ENCODE peak calls at places on chromosomes 16 and 17, in ten cellular contexts. One of them, this sample, is unnamed.

GRCh38 chr17:4276514-4276913 is 12.7 kb upstream of the ANKFY1 start:
- DNase-seq in endothelial cell: no peak
- DNase-seq in renal cortical epithelial cell: peak
- DNase-seq in NCI-H1105: no peak
- DNase-seq in NCI-H187 treated with DMSO at 0.1 percent for 48 hours: no peak
- DNase-seq in breast epithelium: no peak
- DNase-seq in G401: no peak
- DNase-seq in retinal pigment epithelial cell: no peak
- DNase-seq in HT1080: no peak
- DNase-seq in HAP-1: no peak
- DNase-seq in this sample: no peak

GRCh38 chr16:54582631-54583250 is 296.2 kb upstream of the IRX3 start:
- DNase-seq in renal cortical epithelial cell: no peak
- DNase-seq in endothelial cell: no peak
- DNase-seq in breast epithelium: no peak
- DNase-seq in NCI-H187 treated with DMSO at 0.1 percent for 48 hours: no peak
- DNase-seq in HAP-1: no peak
- DNase-seq in HT1080: no peak
- DNase-seq in NCI-H1105: no peak
- DNase-seq in retinal pigment epithelial cell: no peak
- DNase-seq in G401: no peak
- DNase-seq in this sample: no peak

GRCh38 chr16:65002265-65002664 is 119.6 kb downstream of the CDH11 start:
- DNase-seq in G401: no peak
- DNase-seq in renal cortical epithelial cell: no peak
- DNase-seq in endothelial cell: no peak
- DNase-seq in NCI-H187 treated with DMSO at 0.1 percent for 48 hours: no peak
- DNase-seq in NCI-H1105: no peak
- DNase-seq in breast epithelium: no peak
- DNase-seq in retinal pigment epithelial cell: peak
- DNase-seq in HT1080: peak
- DNase-seq in HAP-1: no peak
- DNase-seq in this sample: peak

GRCh38 chr16:430904-431303 is 5.5 kb downstream of the RAB11FIP3 start:
- DNase-seq in renal cortical epithelial cell: no peak
- DNase-seq in endothelial cell: no peak
- DNase-seq in NCI-H1105: no peak
- DNase-seq in G401: no peak
- DNase-seq in breast epithelium: no peak
- DNase-seq in retinal pigment epithelial cell: no peak
- DNase-seq in HAP-1: no peak
- DNase-seq in HT1080: no peak
- DNase-seq in NCI-H187 treated with DMSO at 0.1 percent for 48 hours: no peak
- DNase-seq in this sample: no peak

GRCh38 chr16:70576431-70577255 is 53.0 kb downstream of the SF3B3 start:
- DNase-seq in NCI-H187 treated with DMSO at 0.1 percent for 48 hours: no peak
- DNase-seq in HAP-1: no peak
- DNase-seq in G401: no peak
- DNase-seq in HT1080: peak
- DNase-seq in breast epithelium: no peak
- DNase-seq in endothelial cell: no peak
- DNase-seq in renal cortical epithelial cell: peak
- DNase-seq in retinal pigment epithelial cell: no peak
- DNase-seq in NCI-H1105: no peak
- DNase-seq in this sample: no peak

GRCh38 chr17:43171761-43172487 is 910 bp downstream of the NBR1 start:
- DNase-seq in G401: peak
- DNase-seq in renal cortical epithelial cell: peak
- DNase-seq in NCI-H187 treated with DMSO at 0.1 percent for 48 hours: no peak
- DNase-seq in HAP-1: peak
- DNase-seq in endothelial cell: peak
- DNase-seq in breast epithelium: peak
- DNase-seq in NCI-H1105: peak
- DNase-seq in HT1080: peak
- DNase-seq in retinal pigment epithelial cell: peak
- DNase-seq in this sample: no peak

GRCh38 chr16:75591001-75591852 is 25.0 kb downstream of the GABARAPL2 start:
- DNase-seq in retinal pigment epithelial cell: peak
- DNase-seq in NCI-H187 treated with DMSO at 0.1 percent for 48 hours: no peak
- DNase-seq in HT1080: no peak
- DNase-seq in breast epithelium: peak
- DNase-seq in renal cortical epithelial cell: no peak
- DNase-seq in NCI-H1105: no peak
- DNase-seq in G401: no peak
- DNase-seq in HAP-1: no peak
- DNase-seq in endothelial cell: no peak
- DNase-seq in this sample: no peak

GRCh38 chr16:89026121-89026612 is 49.2 kb upstream of the CBFA2T3 start:
- DNase-seq in renal cortical epithelial cell: peak
- DNase-seq in HT1080: peak
- DNase-seq in NCI-H1105: no peak
- DNase-seq in HAP-1: no peak
- DNase-seq in G401: no peak
- DNase-seq in breast epithelium: no peak
- DNase-seq in endothelial cell: no peak
- DNase-seq in NCI-H187 treated with DMSO at 0.1 percent for 48 hours: no peak
- DNase-seq in retinal pigment epithelial cell: no peak
- DNase-seq in this sample: no peak

GRCh38 chr17:14297161-14297851 is 3.6 kb upstream of the HS3ST3B1 start:
- DNase-seq in breast epithelium: no peak
- DNase-seq in HAP-1: peak
- DNase-seq in HT1080: no peak
- DNase-seq in endothelial cell: peak
- DNase-seq in NCI-H1105: peak
- DNase-seq in G401: no peak
- DNase-seq in NCI-H187 treated with DMSO at 0.1 percent for 48 hours: no peak
- DNase-seq in renal cortical epithelial cell: no peak
- DNase-seq in retinal pigment epithelial cell: no peak
- DNase-seq in this sample: no peak

GRCh38 chr17:22717211-22717610 is 1024.9 kb downstream of the KCNJ18 start:
- DNase-seq in HAP-1: no peak
- DNase-seq in retinal pigment epithelial cell: no peak
- DNase-seq in breast epithelium: no peak
- DNase-seq in NCI-H187 treated with DMSO at 0.1 percent for 48 hours: no peak
- DNase-seq in HT1080: no peak
- DNase-seq in NCI-H1105: no peak
- DNase-seq in renal cortical epithelial cell: no peak
- DNase-seq in endothelial cell: no peak
- DNase-seq in G401: no peak
- DNase-seq in this sample: no peak

GRCh38 chr16:4273858-4274291 is 1.1 kb upstream of the TFAP4 start:
- DNase-seq in NCI-H1105: no peak
- DNase-seq in renal cortical epithelial cell: no peak
- DNase-seq in NCI-H187 treated with DMSO at 0.1 percent for 48 hours: no peak
- DNase-seq in breast epithelium: peak
- DNase-seq in retinal pigment epithelial cell: no peak
- DNase-seq in G401: peak
- DNase-seq in HT1080: peak
- DNase-seq in HAP-1: peak
- DNase-seq in endothelial cell: peak
- DNase-seq in this sample: no peak

GRCh38 chr17:64242633-64243032 is 20.4 kb downstream of the TEX2 start:
- DNase-seq in HAP-1: no peak
- DNase-seq in renal cortical epithelial cell: no peak
- DNase-seq in breast epithelium: no peak
- DNase-seq in G401: no peak
- DNase-seq in retinal pigment epithelial cell: no peak
- DNase-seq in NCI-H1105: no peak
- DNase-seq in endothelial cell: no peak
- DNase-seq in HT1080: no peak
- DNase-seq in NCI-H187 treated with DMSO at 0.1 percent for 48 hours: no peak
- DNase-seq in this sample: no peak

GRCh38 chr16:86846136-86846535 is 267.8 kb downstream of the FOXL1 start:
- DNase-seq in NCI-H1105: no peak
- DNase-seq in NCI-H187 treated with DMSO at 0.1 percent for 48 hours: no peak
- DNase-seq in HT1080: no peak
- DNase-seq in breast epithelium: no peak
- DNase-seq in G401: no peak
- DNase-seq in retinal pigment epithelial cell: no peak
- DNase-seq in renal cortical epithelial cell: no peak
- DNase-seq in HAP-1: no peak
- DNase-seq in endothelial cell: no peak
- DNase-seq in this sample: no peak

GRCh38 chr17:80387071-80387470 is 27.9 kb upstream of the ENDOV start:
- DNase-seq in HT1080: no peak
- DNase-seq in breast epithelium: no peak
- DNase-seq in retinal pigment epithelial cell: no peak
- DNase-seq in endothelial cell: no peak
- DNase-seq in NCI-H187 treated with DMSO at 0.1 percent for 48 hours: no peak
- DNase-seq in HAP-1: no peak
- DNase-seq in renal cortical epithelial cell: no peak
- DNase-seq in G401: no peak
- DNase-seq in NCI-H1105: no peak
- DNase-seq in this sample: no peak

GRCh38 chr16:71883193-71883848 is 661 bp downstream of the ZNF821 start:
- DNase-seq in endothelial cell: peak
- DNase-seq in G401: peak
- DNase-seq in HAP-1: peak
- DNase-seq in NCI-H187 treated with DMSO at 0.1 percent for 48 hours: no peak
- DNase-seq in HT1080: no peak
- DNase-seq in NCI-H1105: no peak
- DNase-seq in retinal pigment epithelial cell: no peak
- DNase-seq in renal cortical epithelial cell: no peak
- DNase-seq in breast epithelium: no peak
- DNase-seq in this sample: peak

GRCh38 chr16:66871840-66872239 is 8.5 kb upstream of the PDP2 start:
- DNase-seq in NCI-H1105: no peak
- DNase-seq in endothelial cell: no peak
- DNase-seq in NCI-H187 treated with DMSO at 0.1 percent for 48 hours: no peak
- DNase-seq in renal cortical epithelial cell: no peak
- DNase-seq in G401: no peak
- DNase-seq in HT1080: no peak
- DNase-seq in retinal pigment epithelial cell: no peak
- DNase-seq in HAP-1: no peak
- DNase-seq in breast epithelium: no peak
- DNase-seq in this sample: no peak

GRCh38 chr17:15463363-15463762 is 4.1 kb downstream of the CDRT4 start:
- DNase-seq in NCI-H1105: no peak
- DNase-seq in renal cortical epithelial cell: peak
- DNase-seq in endothelial cell: no peak
- DNase-seq in breast epithelium: peak
- DNase-seq in G401: peak
- DNase-seq in HT1080: peak
- DNase-seq in retinal pigment epithelial cell: peak
- DNase-seq in HAP-1: no peak
- DNase-seq in NCI-H187 treated with DMSO at 0.1 percent for 48 hours: no peak
- DNase-seq in this sample: no peak

This sample was measured in cerebellum.